ENCODE peak calls at places on chromosome 1, in nine cellular contexts. D is endodermal cell, J is breast epithelium, W is cardiac muscle cell, R is body of pancreas, S is aorta, B is foreskin fibroblast, F is bronchial epithelial cell, A is GM12865. H is an unnamed sample.

GRCh38 chr1:145690587-145691558 is 16.3 kb downstream of the PDZK1 start:
- DNase-seq in D (peak), J (peak), W (no peak), R (peak), S (no peak), B (peak), F (peak), A (peak), H (peak)

GRCh38 chr1:185499986-185500626 is 183.1 kb upstream of the IVNS1ABP start:
- DNase-seq in D (no peak), J (no peak), W (no peak), R (no peak), S (no peak), B (peak), F (peak), A (no peak), H (no peak)

GRCh38 chr1:215566556-215567490 is at the start of gene KCTD3:
- DNase-seq in D (peak), J (peak), W (peak), R (peak), S (peak), B (peak), F (peak), A (peak), H (peak)

GRCh38 chr1:13494025-13494424 is 19.8 kb downstream of the LRRC38 start:
- DNase-seq in D (no peak), J (no peak), W (no peak), R (no peak), S (no peak), B (no peak), F (no peak), A (peak), H (no peak)

GRCh38 chr1:103108525-103109150 is 316 bp upstream of the COL11A1 start:
- DNase-seq in D (peak), J (no peak), W (peak), R (peak), S (peak), B (no peak), F (no peak), A (no peak), H (no peak)

GRCh38 chr1:246008256-246008901 is 498.7 kb downstream of the SMYD3 start:
- DNase-seq in D (no peak), J (peak), W (no peak), R (no peak), S (no peak), B (no peak), F (no peak), A (no peak), H (no peak)

GRCh38 chr1:48937732-48938131 is 161.0 kb upstream of the BEND5 start:
- DNase-seq in D (no peak), J (no peak), W (no peak), R (no peak), S (no peak), B (no peak), F (no peak), A (no peak), H (no peak)

GRCh38 chr1:25590096-25590824 is 26.3 kb upstream of the MAN1C1 start:
- DNase-seq in D (no peak), J (no peak), W (peak), R (no peak), S (peak), B (no peak), F (no peak), A (no peak), H (no peak)

GRCh38 chr1:86778510-86779218 is 74.3 kb downstream of the SH3GLB1 start:
- DNase-seq in D (no peak), J (no peak), W (no peak), R (no peak), S (no peak), B (peak), F (peak), A (no peak), H (no peak)

GRCh38 chr1:203537806-203538464 is 44.0 kb downstream of the OPTC start:
- DNase-seq in D (no peak), J (no peak), W (no peak), R (peak), S (peak), B (peak), F (peak), A (no peak), H (no peak)

GRCh38 chr1:179177182-179177581 is 52.3 kb downstream of the ABL2 start:
- DNase-seq in D (no peak), J (no peak), W (peak), R (no peak), S (no peak), B (peak), F (no peak), A (no peak), H (no peak)

GRCh38 chr1:12555411-12556367 is 62.3 kb downstream of the DHRS3 start:
- DNase-seq in D (no peak), J (no peak), W (no peak), R (no peak), S (peak), B (no peak), F (no peak), A (no peak), H (no peak)

GRCh38 chr1:201789245-201789644 is 39.7 kb upstream of the IPO9 start:
- DNase-seq in D (no peak), J (no peak), W (no peak), R (no peak), S (no peak), B (no peak), F (no peak), A (no peak), H (no peak)
- H3K4me3 ChIP-seq in D (no peak), J (no peak), W (no peak), R (no peak), S (no peak), B (no peak), F (no peak), A (no peak), H (no peak)

GRCh38 chr1:67018574-67018973 is 35.4 kb downstream of the SLC35D1 start:
- DNase-seq in D (no peak), J (no peak), W (no peak), R (no peak), S (no peak), B (no peak), F (no peak), A (no peak), H (no peak)

GRCh38 chr1:67020304-67020703 is 33.6 kb downstream of the SLC35D1 start:
- DNase-seq in D (no peak), J (no peak), W (no peak), R (no peak), S (no peak), B (peak), F (no peak), A (no peak), H (no peak)

GRCh38 chr1:67020765-67021164 is 33.2 kb downstream of the SLC35D1 start:
- DNase-seq in D (no peak), J (no peak), W (peak), R (no peak), S (no peak), B (no peak), F (no peak), A (no peak), H (no peak)

GRCh38 chr1:67019121-67019520 is 34.8 kb downstream of the SLC35D1 start:
- DNase-seq in D (no peak), J (no peak), W (no peak), R (no peak), S (no peak), B (no peak), F (no peak), A (no peak), H (no peak)

DNA sequence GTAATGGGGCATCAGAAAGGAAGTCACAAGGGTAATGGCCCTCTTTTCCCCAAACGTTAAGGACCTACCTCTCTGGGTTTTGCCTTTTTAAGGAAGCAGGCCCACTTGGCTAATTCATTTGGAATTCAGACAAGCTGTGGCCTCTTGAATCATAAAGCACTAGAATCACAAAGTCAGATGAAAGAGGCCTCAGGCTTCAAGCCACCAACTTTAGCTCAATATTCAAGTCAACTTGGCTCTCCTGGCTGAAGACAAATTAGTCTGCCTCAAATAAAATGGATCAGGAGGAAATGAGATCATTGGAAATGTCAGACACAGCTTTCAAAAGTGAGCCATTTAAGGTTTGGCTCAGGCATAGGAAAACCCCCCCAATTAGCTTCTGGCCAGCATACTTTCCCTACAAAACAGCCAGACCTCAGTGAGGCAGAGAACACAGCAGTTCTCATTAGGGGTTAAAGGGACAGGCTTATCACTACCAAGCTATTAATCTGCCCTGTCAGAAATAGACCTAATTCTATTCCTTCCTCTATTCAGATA is 34.3 kb downstream of the SLC35D1 start:
- DNase-seq in D (no peak), J (no peak), W (peak), R (no peak), S (no peak), B (peak), F (peak), A (no peak), H (no peak)
- H3K4me3 ChIP-seq in D (no peak), J (no peak), W (no peak), R (no peak), S (no peak), B (no peak), F (no peak), A (no peak), H (no peak)

GRCh38 chr1:1355376-1355775 is 3.0 kb downstream of the MXRA8 start:
- DNase-seq in D (peak), J (no peak), W (peak), R (peak), S (no peak), B (no peak), F (no peak), A (no peak), H (no peak)
- H3K4me3 ChIP-seq in D (no peak), J (peak), W (peak), R (no peak), S (no peak), B (peak), F (no peak), A (no peak), H (no peak)

GRCh38 chr1:182392045-182393028 is 747 bp upstream of the GLUL start:
- DNase-seq in D (no peak), J (peak), W (no peak), R (peak), S (peak), B (peak), F (no peak), A (peak), H (no peak)
- H3K4me3 ChIP-seq in D (peak), J (peak), W (peak), R (peak), S (peak), B (peak), F (peak), A (peak), H (peak)

H was measured in Jurkat, Clone E6-1.